ENCODE peak calls at places on chromosomes 4 and X, in eight cellular contexts. R, F, L, D, N, X, B and U are unnamed samples.
A peak's percentile ranks its signal among the peaks of the same experiment; 100 is the strongest.

GRCh38 chr4:100016191-100016590 is 66.1 kb upstream of the H2AZ1 start:
- DNase-seq in R (no peak), F (no peak), L (no peak), D (no peak), N (no peak), X (no peak), B (no peak), U (no peak)

GRCh38 chr4:100075056-100075455 is 115.2 kb downstream of the DDIT4L start:
- DNase-seq in R (no peak), F (no peak), L (no peak), D (no peak), N (no peak), X (no peak), B (no peak), U (no peak)

GRCh38 chrX:130170752-130171445 is 863 bp upstream of the RAB33A start:
- DNase-seq in R (no peak), F (peak; percentile 56), L (no peak), D (no peak), N (peak; percentile 79), X (peak; percentile 57), B (peak; percentile 36), U (peak; percentile 80)

GRCh38 chr4:122329876-122330595 is 48.8 kb upstream of the ADAD1 start:
- DNase-seq in R (no peak), F (no peak), L (peak; percentile 21), D (no peak), N (no peak), X (no peak), B (no peak), U (no peak)

GRCh38 chr4:24794916-24795665 is at the start of gene SOD3:
- DNase-seq in R (peak; percentile 18), F (peak; percentile 85), L (peak; percentile 96), D (peak; percentile 46), N (no peak), X (no peak), B (peak; percentile 80), U (peak; percentile 94)

GRCh38 chr4:53962516-53963225 is 101.7 kb downstream of the CHIC2 start:
- DNase-seq in R (no peak), F (no peak), L (peak; percentile 65), D (no peak), N (no peak), X (no peak), B (no peak), U (no peak)

GRCh38 chrX:110853610-110854009 is 58.0 kb upstream of the CHRDL1 start:
- DNase-seq in R (no peak), F (no peak), L (peak; percentile 6), D (peak; percentile 61), N (no peak), X (no peak), B (no peak), U (no peak)

GRCh38 chr4:159673221-159673620 is 570.3 kb downstream of the RAPGEF2 start:
- DNase-seq in R (no peak), F (no peak), L (no peak), D (no peak), N (no peak), X (no peak), B (no peak), U (no peak)

GRCh38 chr4:7375427-7375826 is 59.3 kb downstream of the PSAPL1 start:
- DNase-seq in R (no peak), F (peak; percentile 39), L (peak; percentile 7), D (no peak), N (no peak), X (no peak), B (no peak), U (no peak)

GRCh38 chr4:141609243-141609642 is 27.1 kb upstream of the IL15 start:
- DNase-seq in R (no peak), F (peak; percentile 50), L (peak; percentile 33), D (peak; percentile 24), N (no peak), X (no peak), B (no peak), U (no peak)

GRCh38 chr4:20367446-20367845 is 115.7 kb downstream of the SLIT2 start:
- DNase-seq in R (no peak), F (no peak), L (no peak), D (no peak), N (no peak), X (no peak), B (no peak), U (no peak)
- H3K9me3 ChIP-seq in R (no peaks in the 10 kb centered on the region), F (no peaks in the 10 kb centered on the region), L (no peaks in the 10 kb centered on the region), D (no peaks in the 10 kb centered on the region), N (no peaks in the 10 kb centered on the region), X (no peaks in the 10 kb centered on the region), B (no peaks in the 10 kb centered on the region), U (no peaks in the 10 kb centered on the region)

GRCh38 chr4:80308466-80308822 is 27.1 kb upstream of the CFAP299 start:
- DNase-seq in R (no peak), F (no peak), L (no peak), D (no peak), N (no peak), X (no peak), B (no peak), U (no peak)

GRCh38 chr4:80307774-80308465 is 27.6 kb upstream of the CFAP299 start:
- DNase-seq in R (no peak), F (no peak), L (peak; percentile 54), D (no peak), N (no peak), X (no peak), B (no peak), U (no peak)

GRCh38 chr4:80306255-80306654 is 29.3 kb upstream of the CFAP299 start:
- DNase-seq in R (no peak), F (no peak), L (no peak), D (no peak), N (no peak), X (no peak), B (no peak), U (no peak)

GRCh38 chr4:80305466-80305865 is 30.1 kb upstream of the CFAP299 start:
- DNase-seq in R (no peak), F (no peak), L (no peak), D (no peak), N (no peak), X (no peak), B (no peak), U (no peak)

GRCh38 chr4:80307183-80307735 is 28.3 kb upstream of the CFAP299 start:
- DNase-seq in R (no peak), F (no peak), L (peak; percentile 18), D (no peak), N (no peak), X (no peak), B (no peak), U (no peak)
- H3K4me3 ChIP-seq in R (no peak overlapping the region), F (no peak overlapping the region), L (no peak overlapping the region), D (no peak overlapping the region), N (no peak overlapping the region), X (no peak overlapping the region), B (no peak overlapping the region), U (no peak overlapping the region)

GRCh38 chr4:175215208-175215607 is 297.1 kb downstream of the ADAM29 start:
- DNase-seq in R (no peak), F (no peak), L (no peak), D (no peak), N (no peak), X (no peak), B (no peak), U (no peak)

GRCh38 chr4:175215657-175216056 is 297.5 kb downstream of the ADAM29 start:
- DNase-seq in R (no peak), F (no peak), L (no peak), D (no peak), N (no peak), X (no peak), B (no peak), U (no peak)
- H3K9me3 ChIP-seq in R (peaks cover 80% of the 10 kb centered on the region), F (peaks cover 32% of the 10 kb centered on the region), L (no peaks in the 10 kb centered on the region), D (peaks cover 28% of the 10 kb centered on the region), N (peaks cover 28% of the 10 kb centered on the region), X (no peaks in the 10 kb centered on the region), B (peaks cover 8% of the 10 kb centered on the region), U (peaks cover 8% of the 10 kb centered on the region)

GRCh38 chr4:88599298-88599697 is 7.0 kb downstream of the HERC3 start:
- DNase-seq in R (no peak), F (no peak), L (peak; percentile 41), D (no peak), N (no peak), X (no peak), B (no peak), U (no peak)
- H3K4me3 ChIP-seq in R (no peak overlapping the region), F (peak overlapping the region; percentile 2), L (no peak overlapping the region), D (peak overlapping the region; percentile 2), N (peak overlapping the region; percentile 72), X (no peak overlapping the region), B (no peak overlapping the region), U (no peak overlapping the region)

DNA sequence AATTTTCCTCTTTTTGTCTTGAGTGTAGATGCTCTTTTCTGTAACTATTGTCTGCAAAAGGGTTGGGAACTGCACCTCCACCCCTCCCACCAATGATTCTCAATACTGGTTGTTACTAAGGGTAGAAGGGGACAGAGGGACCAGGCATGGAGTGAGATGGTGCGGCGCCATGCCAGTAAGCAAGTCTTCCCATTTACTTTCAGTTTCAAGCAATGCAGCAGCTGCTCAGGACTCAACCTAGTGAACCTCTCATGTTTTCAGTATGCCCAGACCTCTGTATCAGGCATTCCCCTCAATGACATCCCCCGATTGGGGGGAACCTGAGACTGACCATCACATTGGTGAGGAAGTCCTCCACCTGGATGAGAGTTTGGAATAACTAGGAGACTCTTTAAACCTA is 41.5 kb downstream of the ZNF81 start:
- DNase-seq in R (no peak), F (no peak), L (no peak), D (no peak), N (no peak), X (no peak), B (no peak), U (no peak)
- H3K9me3 ChIP-seq in R (no peaks in the 10 kb centered on the region), F (no peaks in the 10 kb centered on the region), L (no peaks in the 10 kb centered on the region), D (no peaks in the 10 kb centered on the region), N (peaks cover 16% of the 10 kb centered on the region), X (no peaks in the 10 kb centered on the region), B (no peaks in the 10 kb centered on the region), U (no peaks in the 10 kb centered on the region)

GRCh38 chr4:150582101-150582565 is at the start of gene MAB21L2:
- DNase-seq in R (no peak), F (no peak), L (no peak), D (no peak), N (no peak), X (no peak), B (no peak), U (no peak)

GRCh38 chr4:150586162-150586561 is 4.2 kb downstream of the MAB21L2 start:
- DNase-seq in R (no peak), F (no peak), L (no peak), D (no peak), N (no peak), X (no peak), B (no peak), U (no peak)

GRCh38 chr4:150583287-150584197 is 1.6 kb downstream of the MAB21L2 start:
- DNase-seq in R (no peak), F (peak; percentile 46), L (peak; percentile 37), D (no peak), N (no peak), X (no peak), B (peak; percentile 25), U (peak; percentile 76)

GRCh38 chr4:150582881-150583286 is 933 bp downstream of the MAB21L2 start:
- DNase-seq in R (no peak), F (no peak), L (peak; percentile 26), D (no peak), N (no peak), X (no peak), B (peak; percentile 7), U (no peak)

DNA sequence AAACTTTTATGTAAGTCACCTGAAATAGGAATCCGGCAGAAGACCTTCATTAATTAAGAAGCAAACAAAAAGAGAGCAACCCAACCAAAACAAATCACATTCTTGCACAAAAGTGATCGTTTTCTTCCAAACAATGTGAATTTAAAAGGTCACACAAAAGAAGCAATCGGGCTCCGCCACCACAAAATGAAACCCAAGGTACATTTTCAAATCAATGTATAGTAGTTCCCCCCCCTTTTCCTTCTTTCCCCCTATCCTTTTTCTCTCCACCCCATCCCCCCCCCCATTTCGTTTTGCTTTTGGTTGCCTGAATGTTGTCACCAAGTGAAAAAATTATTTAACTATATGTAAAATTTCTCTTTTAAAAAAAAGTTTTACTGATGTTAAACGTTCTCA is 2.2 kb downstream of the MAB21L2 start:
- DNase-seq in R (no peak), F (no peak), L (no peak), D (no peak), N (no peak), X (no peak), B (no peak), U (no peak)
- H3K4me3 ChIP-seq in R (no peak overlapping the region), F (no peak overlapping the region), L (no peak overlapping the region), D (no peak overlapping the region), N (no peak overlapping the region), X (no peak overlapping the region), B (peak overlapping the region; percentile 22), U (no peak overlapping the region)